ENCODE peak calls at places on chromosomes 7 and 10, in five cellular contexts. D is AG04450; A is naive thymus-derived CD8-positive, alpha-beta T cell; H is SW 1271; O is OCI-LY7. M is an unnamed sample.

GRCh38 chr7:130959743-130960207 is 225.8 kb upstream of the KLF14 start:
- DNase-seq in A (no peak), D (no peak), O (peak; percentile 44), H (peak; percentile 81), M (peak; percentile 55)

GRCh38 chr10:85280014-85280413 is 951.6 kb downstream of the CCSER2 start:
- DNase-seq in H (no peak), D (no peak), O (no peak), A (no peak), M (no peak)

GRCh38 chr7:25731035-25731880 is 420.7 kb upstream of the NFE2L3 start:
- DNase-seq in O (no peak), A (no peak), D (no peak), H (no peak), M (no peak)

GRCh38 chr10:58963101-58963534 is 213.3 kb upstream of the PHYHIPL start:
- DNase-seq in A (no peak), D (no peak), O (peak; percentile 7), H (no peak), M (no peak)

GRCh38 chr10:35216303-35216905 is 89.8 kb downstream of the CREM start:
- DNase-seq in O (no peak), D (no peak), A (no peak), H (no peak), M (no peak)

GRCh38 chr10:117830832-117831231 is 215.9 kb downstream of the RAB11FIP2 start:
- DNase-seq in O (no peak), A (no peak), D (no peak), H (no peak), M (peak; percentile 89)

GRCh38 chr10:127013251-127013656 is 108.0 kb downstream of the DOCK1 start:
- DNase-seq in A (no peak), O (no peak), D (no peak), H (no peak), M (no peak)

GRCh38 chr7:133778472-133778871 is 348.7 kb upstream of the LRGUK start:
- DNase-seq in D (no peak), H (no peak), A (no peak), O (no peak), M (no peak)

GRCh38 chr10:110003524-110003885 is 4.3 kb upstream of the ADD3 start:
- DNase-seq in A (no peak), D (no peak), O (no peak), H (no peak), M (no peak)

GRCh38 chr7:12583181-12583580 is 12.7 kb downstream of the SCIN start:
- DNase-seq in O (no peak), A (no peak), D (no peak), H (no peak), M (no peak)

GRCh38 chr7:107079212-107079940 is 34.9 kb downstream of the PRKAR2B start:
- DNase-seq in D (no peak), O (no peak), A (no peak), H (no peak), M (no peak)

GRCh38 chr10:48579251-48579960 is 25.5 kb downstream of the ARHGAP22 start:
- DNase-seq in A (no peak), D (peak; percentile 18), O (no peak), H (no peak), M (no peak)

GRCh38 chr7:132575987-132576722 is at the start of gene PLXNA4:
- DNase-seq in H (no peak), O (no peak), A (no peak), D (no peak), M (no peak)

GRCh38 chr10:71143610-71144009 is 68.8 kb upstream of the UNC5B start:
- DNase-seq in O (no peak), H (no peak), D (no peak), A (no peak), M (no peak)

GRCh38 chr10:62916157-62916603 is 100.0 kb upstream of the EGR2 start:
- DNase-seq in H (no peak), A (no peak), D (no peak), O (no peak), M (no peak)

GRCh38 chr10:79393924-79394610 is 46.8 kb downstream of the PPIF start:
- DNase-seq in A (no peak), D (no peak), H (no peak), O (no peak), M (no peak)

GRCh38 chr7:4739528-4739992 is 35.9 kb upstream of the AP5Z1 start:
- DNase-seq in D (no peak), O (no peak), A (peak; percentile 39), H (peak; percentile 26), M (peak; percentile 17)

GRCh38 chr10:77756319-77757232 is 119.0 kb upstream of the KCNMA1 start:
- DNase-seq in O (peak; percentile 23), A (no peak), D (peak; percentile 43), H (peak; percentile 32), M (peak; percentile 16)

GRCh38 chr7:88307841-88308240 is 1.1 kb upstream of the STEAP4 start:
- DNase-seq in O (no peak), D (no peak), A (no peak), H (no peak), M (no peak)

GRCh38 chr7:33554576-33554975 is 350.8 kb upstream of the BMPER start:
- DNase-seq in D (no peak), H (no peak), O (no peak), A (no peak), M (no peak)

GRCh38 chr10:79390551-79391229 is 43.4 kb downstream of the PPIF start:
- DNase-seq in A (no peak), O (no peak), H (no peak), D (no peak), M (peak; percentile 11)

GRCh38 chr10:118734477-118734876 is 20.3 kb downstream of the CACUL1 start:
- DNase-seq in H (no peak), A (no peak), D (no peak), O (no peak), M (no peak)

GRCh38 chr7:111030358-111030735 is 60.6 kb upstream of the LRRN3 start:
- DNase-seq in O (no peak), D (no peak), H (no peak), A (no peak), M (no peak)

GRCh38 chr7:106062521-106062931 is 49.6 kb downstream of the SYPL1 start:
- DNase-seq in H (no peak), O (peak; percentile 78), A (no peak), D (no peak), M (no peak)